ENCODE peak calls at places on chromosomes 4 and X, in four cellular contexts. B is HCT116, F is HepG2, A is K562. X is an unnamed sample.

GRCh38 chrX:23276475-23276874 is 58.2 kb upstream of the PTCHD1 start:
- DNase-seq in B (no peak), A (no peak), F (no peak), X (no peak)

GRCh38 chrX:111719426-111720210 is 38.6 kb downstream of the ALG13 start:
- DNase-seq in B (no peak), F (no peak), A (no peak), X (no peak)

GRCh38 chr4:129043523-129043922 is 49.8 kb downstream of the SCLT1 start:
- DNase-seq in A (peak), F (peak), B (no peak), X (no peak)

GRCh38 chrX:152861116-152861515 is 30.3 kb downstream of the NSDHL start:
- DNase-seq in B (no peak), A (no peak), F (no peak), X (no peak)

GRCh38 chrX:590666-591065 is 39.9 kb upstream of the SHOX start:
- DNase-seq in B (no peak), F (no peak), A (no peak), X (no peak)

GRCh38 chr4:127151941-127152340 is 480.8 kb upstream of the INTU start:
- DNase-seq in F (no peak), B (no peak), A (no peak), X (no peak)

GRCh38 chrX:102745513-102746133 is 25.1 kb downstream of the GPRASP3 start:
- DNase-seq in B (no peak), A (no peak), F (no peak), X (no peak)

GRCh38 chr4:99762728-99763127 is 53.9 kb upstream of the DAPP1 start:
- DNase-seq in B (no peak), F (no peak), A (no peak), X (no peak)

GRCh38 chrX:71466979-71467523 is 65.9 kb upstream of the OGT start:
- DNase-seq in F (no peak), A (peak), B (no peak), X (no peak)

GRCh38 chr4:57190651-57191481 is 80.7 kb upstream of the IGFBP7 start:
- DNase-seq in A (peak), B (peak), F (peak), X (peak)

GRCh38 chr4:79364048-79364447 is 38.2 kb upstream of the NAA11 start:
- DNase-seq in F (no peak), A (no peak), B (no peak), X (no peak)

GRCh38 chr4:154491731-154492249 is at the start of gene DCHS2:
- DNase-seq in A (peak), F (peak), B (no peak), X (no peak)

GRCh38 chr4:153571006-153571545 is 104.9 kb downstream of the TMEM131L start:
- DNase-seq in A (no peak), F (no peak), B (no peak), X (no peak)

GRCh38 chrX:151386838-151387459 is 10.1 kb upstream of the VMA21 start:
- DNase-seq in A (no peak), B (no peak), F (no peak), X (no peak)

GRCh38 chr4:113094327-113094726 is 44.9 kb downstream of the ANK2 start:
- DNase-seq in F (no peak), B (no peak), A (no peak), X (no peak)
- TF ChIP-seq TCF7L2 in F (no peak), B (no peak), A (no peak), X (no peak)

GRCh38 chr4:17027495-17027894 is 129.1 kb upstream of the LDB2 start:
- DNase-seq in B (peak), A (no peak), F (no peak), X (no peak)
- TF ChIP-seq TCF7L2 in B (no peak), A (no peak), F (no peak), X (no peak)

GRCh38 chr4:134465417-134465816 is 263.8 kb upstream of the PABPC4L start:
- DNase-seq in A (no peak), B (no peak), F (no peak), X (no peak)
- TF ChIP-seq TCF7L2 in A (no peak), B (no peak), F (no peak), X (no peak)

GRCh38 chrX:153870288-153870690 is 15.7 kb downstream of the L1CAM start:
- DNase-seq in B (no peak), F (no peak), A (no peak), X (no peak)
- TF ChIP-seq TCF7L2 in B (no peak), F (no peak), A (no peak), X (no peak)

GRCh38 chr4:45795165-45795564 is 328.7 kb downstream of the GABRG1 start:
- DNase-seq in B (no peak), A (no peak), F (no peak), X (no peak)
- TF ChIP-seq TCF7L2 in B (no peak), A (no peak), F (no peak), X (no peak)

GRCh38 chrX:7143076-7143475 is 4.4 kb upstream of the STS start:
- DNase-seq in B (no peak), A (no peak), F (no peak), X (no peak)
- TF ChIP-seq TCF7L2 in B (no peak), A (no peak), F (no peak), X (no peak)

X was measured in Panc1.